ENCODE peak calls at places on chromosome 19, in five cellular contexts. W is AG10803, T is right atrium auricular region, U is cardiac fibroblast, I is psoas muscle. K is an unnamed sample.

GRCh38 chr19:32373614-32374295 is 28.3 kb downstream of the ZNF507 start:
- DNase-seq in W (peak), T (peak), U (peak), I (no peak), K (no peak)

GRCh38 chr19:8484331-8484894 is 18.0 kb downstream of the PRAM1 start:
- DNase-seq in W (no peak), T (peak), U (no peak), I (peak), K (peak)

GRCh38 chr19:55358943-55359908 is 3.8 kb downstream of the GARIN5B start:
- DNase-seq in W (no peak), T (no peak), U (no peak), I (no peak), K (no peak)

GRCh38 chr19:54573330-54573872 is at the start of gene LILRA2:
- DNase-seq in W (no peak), T (no peak), U (no peak), I (no peak), K (peak)

GRCh38 chr19:18865973-18866799 is 29.8 kb downstream of the CERS1 start:
- DNase-seq in W (peak), T (no peak), U (peak), I (peak), K (peak)

GRCh38 chr19:55362174-55362989 is 678 bp downstream of the GARIN5B start:
- DNase-seq in W (no peak), T (no peak), U (no peak), I (no peak), K (no peak)

GRCh38 chr19:55353803-55354697 is 469 bp downstream of the COX6B2 start:
- DNase-seq in W (no peak), T (no peak), U (peak), I (no peak), K (peak)

GRCh38 chr19:9009935-9010651 is at the start of gene MUC16:
- DNase-seq in W (no peak), T (no peak), U (no peak), I (no peak), K (no peak)

GRCh38 chr19:44592451-44592890 is 20.9 kb upstream of the IGSF23 start:
- DNase-seq in W (no peak), T (no peak), U (peak), I (no peak), K (no peak)

GRCh38 chr19:8054169-8054568 is 1.6 kb downstream of the CCL25 start:
- DNase-seq in W (no peak), T (no peak), U (no peak), I (no peak), K (no peak)

GRCh38 chr19:576768-577438 is 4.5 kb downstream of the BSG start:
- DNase-seq in W (no peak), T (no peak), U (no peak), I (no peak), K (no peak)

GRCh38 chr19:6674868-6675305 is 4.9 kb upstream of the TNFSF14 start:
- DNase-seq in W (peak), T (no peak), U (peak), I (peak), K (peak)

GRCh38 chr19:30374791-30375650 is 2.8 kb downstream of the ZNF536 start:
- DNase-seq in W (no peak), T (no peak), U (no peak), I (no peak), K (no peak)

GRCh38 chr19:49339364-49340068 is 4.3 kb downstream of the CD37 start:
- DNase-seq in W (peak), T (peak), U (peak), I (peak), K (peak)

GRCh38 chr19:31500921-31501320 is 151.7 kb upstream of the TSHZ3 start:
- DNase-seq in W (no peak), T (peak), U (no peak), I (no peak), K (no peak)

GRCh38 chr19:12052571-12053169 is at the start of gene ZNF878:
- DNase-seq in W (peak), T (peak), U (peak), I (peak), K (peak)

GRCh38 chr19:6533746-6534418 is 3.1 kb downstream of the TNFSF9 start:
- DNase-seq in W (no peak), T (no peak), U (no peak), I (no peak), K (no peak)

GRCh38 chr19:45820413-45821102 is 5.5 kb upstream of the RSPH6A start:
- DNase-seq in W (no peak), T (no peak), U (no peak), I (no peak), K (no peak)

GRCh38 chr19:11227201-11227886 is 12.1 kb upstream of the ANGPTL8 start:
- DNase-seq in W (no peak), T (no peak), U (no peak), I (no peak), K (no peak)

GRCh38 chr19:54670576-54671347 is 8.0 kb downstream of the LILRB4 start:
- DNase-seq in W (no peak), T (no peak), U (no peak), I (no peak), K (no peak)

GRCh38 chr19:9032136-9032626 is 22.0 kb upstream of the MUC16 start:
- DNase-seq in W (no peak), T (no peak), U (no peak), I (no peak), K (no peak)

GRCh38 chr19:44055870-44056269 is 4.0 kb downstream of the ZNF223 start:
- DNase-seq in W (no peak), T (no peak), U (no peak), I (no peak), K (no peak)

GRCh38 chr19:32458500-32459123 is 53.0 kb downstream of the DPY19L3 start:
- DNase-seq in W (no peak), T (no peak), U (peak), I (no peak), K (no peak)

GRCh38 chr19:18514800-18515682 is 6.8 kb downstream of the ELL start:
- DNase-seq in W (peak), T (peak), U (peak), I (no peak), K (peak)

GRCh38 chr19:46193678-46194077 is 35.9 kb upstream of the IGFL1 start:
- DNase-seq in W (no peak), T (no peak), U (no peak), I (no peak), K (no peak)

GRCh38 chr19:28898279-28898678 is 314.7 kb downstream of the UQCRFS1 start:
- DNase-seq in W (peak), T (no peak), U (no peak), I (no peak), K (no peak)

GRCh38 chr19:6273701-6274601 is 5.8 kb downstream of the MLLT1 start:
- DNase-seq in W (peak), T (peak), U (peak), I (peak), K (peak)

GRCh38 chr19:6141217-6141616 is 5.8 kb downstream of the ACSBG2 start:
- DNase-seq in W (no peak), T (no peak), U (no peak), I (no peak), K (no peak)

GRCh38 chr19:33152178-33152577 is 20.3 kb downstream of the WDR88 start:
- DNase-seq in W (no peak), T (no peak), U (peak), I (no peak), K (no peak)

GRCh38 chr19:18603255-18603957 is 3.2 kb downstream of the CRLF1 start:
- DNase-seq in W (peak), T (no peak), U (peak), I (no peak), K (no peak)

GRCh38 chr19:6528544-6529121 is 2.2 kb upstream of the TNFSF9 start:
- DNase-seq in W (no peak), T (peak), U (peak), I (peak), K (no peak)

GRCh38 chr19:42132030-42132628 is at the start of gene POU2F2:
- DNase-seq in W (no peak), T (no peak), U (no peak), I (peak), K (peak)

GRCh38 chr19:4368128-4368820 is 24.9 kb downstream of the MPND start:
- DNase-seq in W (no peak), T (no peak), U (peak), I (peak), K (no peak)

GRCh38 chr19:53828531-53828930 is 4.4 kb upstream of the NLRP12 start:
- DNase-seq in W (no peak), T (no peak), U (no peak), I (no peak), K (no peak)

GRCh38 chr19:50554212-50554611 is 14.0 kb downstream of the LRRC4B start:
- DNase-seq in W (no peak), T (no peak), U (no peak), I (no peak), K (no peak)

GRCh38 chr19:17616961-17617806 is 61.7 kb downstream of the COLGALT1 start:
- DNase-seq in W (no peak), T (no peak), U (peak), I (no peak), K (no peak)

DNA sequence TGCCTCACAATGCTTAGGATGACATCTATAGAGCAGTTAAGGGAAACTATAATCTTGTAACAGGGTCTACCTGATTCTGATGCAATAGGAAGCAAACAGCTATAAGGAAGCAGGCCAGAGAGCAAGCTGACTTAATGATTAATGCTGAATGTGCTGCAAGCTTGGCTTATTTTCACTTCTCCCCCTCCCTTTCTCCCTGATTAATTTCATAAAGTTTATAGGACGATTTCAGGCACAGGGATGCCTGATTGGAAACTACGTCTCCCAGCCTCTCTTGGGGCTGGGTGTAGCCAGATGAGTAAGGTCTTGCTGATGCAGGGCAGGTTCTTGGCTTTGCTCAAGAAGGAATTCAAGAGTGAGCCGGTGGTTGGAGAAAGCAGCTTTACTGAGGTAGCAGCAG is 82.8 kb upstream of the MRI1 start:
- DNase-seq in W (peak), T (no peak), U (peak), I (no peak), K (no peak)
- H3K4me3 ChIP-seq in W (no peak), T (no peak), U (no peak), I (no peak), K (no peak)

DNA sequence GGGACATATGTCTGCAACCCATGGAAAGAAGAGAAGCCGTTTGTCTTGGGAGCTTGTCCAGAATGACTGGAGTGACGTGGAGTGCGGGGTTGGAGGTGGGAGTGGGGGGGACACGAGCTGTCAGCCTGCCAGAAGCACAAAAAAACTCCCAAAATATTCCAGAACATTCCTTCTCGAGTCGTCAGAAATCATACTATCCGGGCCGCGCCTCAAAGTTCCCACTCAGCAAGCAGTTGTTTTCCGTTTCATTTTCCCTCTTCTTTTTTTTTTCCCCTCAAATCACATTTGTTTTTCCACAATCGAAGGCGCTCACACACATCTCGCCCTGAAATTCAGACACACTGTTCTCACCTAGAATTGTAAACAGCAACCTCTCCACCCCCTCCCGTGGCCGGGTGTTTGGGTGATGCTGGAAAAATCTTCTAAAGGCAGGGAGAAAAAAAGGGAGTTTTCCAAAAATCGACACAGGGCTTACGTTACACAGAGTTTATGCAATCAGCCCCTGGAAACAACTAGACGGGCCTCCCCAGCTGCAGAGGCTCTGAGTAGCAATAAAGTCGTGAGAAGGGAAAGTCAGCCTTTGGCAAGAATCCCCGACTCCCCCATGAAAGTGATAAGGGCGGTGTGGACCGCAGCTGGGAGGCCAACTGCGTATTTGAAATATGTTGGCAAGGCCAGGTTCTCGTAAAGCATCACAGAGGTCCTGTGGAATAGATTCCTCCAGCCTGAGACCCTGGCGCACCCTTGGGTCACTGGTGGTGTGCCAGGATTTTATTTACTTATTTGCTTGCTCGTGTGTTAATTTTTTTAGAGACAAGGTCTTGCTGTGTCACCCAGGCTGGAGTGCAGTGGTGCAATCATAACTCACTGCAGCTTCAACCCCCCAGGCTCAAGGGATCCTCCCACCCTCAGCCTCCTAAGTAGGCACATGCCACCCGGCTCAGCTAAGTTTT is 31.2 kb upstream of the KLF2 start:
- DNase-seq in W (peak), T (peak), U (peak), I (peak), K (peak)
- H3K4me3 ChIP-seq in W (peak), T (peak), U (peak), I (peak), K (peak)

GRCh38 chr19:51788936-51789795 is 5.8 kb upstream of the FPR3 start:
- DNase-seq in W (peak), T (no peak), U (peak), I (no peak), K (no peak)
- H3K4me3 ChIP-seq in W (no peak), T (no peak), U (no peak), I (no peak), K (no peak)

GRCh38 chr19:3292958-3293529 is 68.6 kb downstream of the CELF5 start:
- DNase-seq in W (no peak), T (no peak), U (no peak), I (no peak), K (no peak)
- H3K4me3 ChIP-seq in W (no peak), T (no peak), U (no peak), I (no peak), K (no peak)

GRCh38 chr19:16403151-16403977 is 68.4 kb downstream of the EPS15L1 start:
- DNase-seq in W (no peak), T (peak), U (no peak), I (peak), K (no peak)

GRCh38 chr19:16402076-16402475 is 69.7 kb downstream of the EPS15L1 start:
- DNase-seq in W (no peak), T (no peak), U (no peak), I (peak), K (no peak)

GRCh38 chr19:16398530-16399241 is 73.1 kb downstream of the EPS15L1 start:
- DNase-seq in W (no peak), T (no peak), U (peak), I (peak), K (no peak)

GRCh38 chr19:16397791-16398529 is 73.3 kb downstream of the KLF2 start:
- DNase-seq in W (peak), T (peak), U (peak), I (peak), K (no peak)

DNA sequence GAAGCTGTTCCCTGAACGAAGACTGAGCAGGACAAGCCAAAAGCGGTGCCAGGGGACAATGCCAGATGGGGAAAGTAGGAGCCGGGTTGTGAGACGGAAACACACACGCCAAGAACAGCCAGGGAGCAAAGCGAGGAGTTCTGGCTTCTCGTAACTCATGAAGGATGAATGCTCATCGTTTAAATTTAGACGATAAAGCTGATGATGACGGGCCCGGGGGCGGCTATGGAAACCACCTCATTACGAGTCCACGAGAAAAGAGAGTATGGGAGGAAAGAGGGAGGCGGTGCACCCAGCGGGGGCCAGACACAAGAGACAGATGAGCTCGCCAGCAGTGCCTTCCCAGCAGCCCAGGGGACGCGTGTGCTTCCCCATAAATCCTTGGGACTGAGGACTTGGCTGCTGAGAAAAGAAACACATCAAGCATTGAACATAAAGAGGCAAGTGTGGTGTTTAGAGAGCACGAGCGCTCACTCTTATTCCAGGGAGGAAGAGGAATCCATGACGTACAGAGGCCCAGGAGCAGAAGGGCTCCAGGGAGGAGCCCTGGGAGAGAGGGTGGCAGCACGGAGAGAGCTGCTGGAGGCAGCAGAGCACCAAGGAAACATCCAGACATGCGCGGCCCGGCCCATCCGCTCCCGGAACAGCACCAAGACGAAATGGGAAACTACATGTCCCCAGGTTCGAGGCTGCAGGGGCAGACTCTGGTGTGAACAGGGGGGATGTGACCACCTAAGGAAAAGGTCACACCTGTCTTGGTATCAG is 70.7 kb downstream of the EPS15L1 start:
- DNase-seq in W (peak), T (peak), U (no peak), I (peak), K (no peak)
- H3K4me3 ChIP-seq in W (no peak), T (no peak), U (no peak), I (no peak), K (no peak)

DNA sequence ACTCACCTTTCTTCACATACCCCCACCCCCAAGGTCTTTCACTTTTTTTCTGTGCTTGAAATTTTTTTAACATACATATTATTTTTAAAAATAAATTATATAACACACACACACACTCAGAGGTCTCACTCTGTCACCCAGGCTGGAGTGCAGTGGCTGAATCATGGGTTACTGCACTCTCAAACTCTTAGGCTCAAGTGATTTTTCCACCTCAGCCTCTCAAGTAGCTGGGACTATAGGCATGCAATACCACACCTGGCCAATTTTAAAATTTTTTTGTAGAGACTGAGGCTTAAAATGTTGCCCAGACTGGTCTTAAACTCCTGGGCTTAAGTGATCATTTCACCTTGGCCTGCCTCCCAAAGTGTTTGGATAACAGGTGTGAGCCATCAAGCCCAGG is 32.9 kb upstream of the ZNF429 start:
- DNase-seq in W (no peak), T (no peak), U (no peak), I (no peak), K (no peak)
- H3K4me3 ChIP-seq in W (no peak), T (no peak), U (no peak), I (no peak), K (no peak)

GRCh38 chr19:34275705-34276104 is 21.4 kb downstream of the GARRE1 start:
- DNase-seq in W (no peak), T (no peak), U (no peak), I (no peak), K (no peak)

GRCh38 chr19:34274827-34275625 is 20.7 kb downstream of the GARRE1 start:
- DNase-seq in W (peak), T (no peak), U (peak), I (no peak), K (no peak)

GRCh38 chr19:34269968-34270621 is 15.7 kb downstream of the GARRE1 start:
- DNase-seq in W (peak), T (peak), U (peak), I (peak), K (peak)

GRCh38 chr19:34274284-34274826 is 20.0 kb downstream of the GARRE1 start:
- DNase-seq in W (no peak), T (no peak), U (no peak), I (no peak), K (no peak)

DNA sequence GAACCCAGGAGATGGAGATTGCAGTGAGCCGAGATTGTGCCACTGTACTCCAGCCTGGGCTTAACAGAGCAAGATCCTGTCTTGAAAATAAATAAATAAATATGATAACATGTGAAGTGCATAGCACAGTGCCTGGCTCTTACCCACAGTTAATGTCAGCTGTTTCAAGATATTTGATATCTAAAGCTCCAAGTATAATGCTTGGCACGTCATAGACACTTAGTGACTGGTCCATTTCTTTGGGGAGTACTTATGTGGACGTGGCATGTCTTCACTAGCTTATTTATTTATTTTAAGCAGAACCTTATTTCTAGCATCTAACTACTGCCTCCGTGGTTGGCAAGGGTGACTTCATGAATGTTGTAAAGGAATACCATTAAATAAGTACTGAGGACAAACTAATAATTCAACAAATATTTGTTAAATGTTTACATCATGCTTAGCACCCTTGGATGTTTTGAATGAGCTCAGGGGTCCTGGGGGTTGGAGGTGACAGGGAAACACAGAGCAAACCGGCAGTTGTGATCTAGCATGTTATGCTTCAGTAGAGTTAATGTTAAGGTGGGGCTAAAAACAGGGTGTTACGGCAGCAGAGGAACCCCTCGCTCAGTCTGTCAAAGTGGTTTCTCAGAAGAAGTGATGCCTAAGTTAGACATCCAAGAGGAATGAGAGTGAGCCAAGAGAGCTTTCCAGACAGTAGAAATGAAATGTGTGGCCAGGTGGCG is 18.9 kb downstream of the GARRE1 start:
- DNase-seq in W (no peak), T (no peak), U (no peak), I (no peak), K (no peak)
- H3K4me3 ChIP-seq in W (no peak), T (no peak), U (no peak), I (no peak), K (no peak)

GRCh38 chr19:1752009-1752756 is 1.1 kb upstream of the ONECUT3 start:
- DNase-seq in W (no peak), T (no peak), U (no peak), I (no peak), K (no peak)
- H3K4me3 ChIP-seq in W (no peak), T (no peak), U (no peak), I (no peak), K (no peak)

K was measured in upper lobe of right lung.